ENCODE peak calls at places on chromosomes 6 and 20, in ten cellular contexts. J is breast epithelium, E is adrenal gland, V is IMR-90, X is tibial nerve, S is Peyer's patch, D is body of pancreas, W is HCT116, M is heart left ventricle, P is spleen. Z is an unnamed sample. For H3K4me1, the result is how much of the 10 kb centered on the place peaks cover.

GRCh38 chr6:39558079-39558478 is 167.1 kb downstream of the KIF6 start:
- DNase-seq in J (no peak), E (no peak), V (no peak), X (no peak), S (no peak), D (no peak), W (no peak), M (no peak), P (no peak), Z (no peak)

GRCh38 chr6:117555882-117556498 is 46.3 kb downstream of the GOPC start:
- DNase-seq in J (no peak), E (peak), V (peak), X (peak), S (peak), D (peak), W (no peak), M (peak), P (no peak), Z (peak)

GRCh38 chr20:58868795-58869194 is 16.3 kb downstream of the GNAS start:
- DNase-seq in J (no peak), E (peak), V (no peak), X (no peak), S (no peak), D (no peak), W (no peak), M (no peak), P (no peak), Z (peak)

GRCh38 chr20:15030826-15031225 is 693.4 kb upstream of the FLRT3 start:
- DNase-seq in J (no peak), E (no peak), V (no peak), X (no peak), S (no peak), D (no peak), W (no peak), M (no peak), P (no peak), Z (no peak)

GRCh38 chr20:33915726-33916331 is 77.9 kb upstream of the RALY start:
- DNase-seq in J (no peak), E (peak), V (no peak), X (peak), S (peak), D (peak), W (peak), M (peak), P (peak), Z (no peak)

GRCh38 chr20:1876217-1876921 is 18.8 kb upstream of the SIRPA start:
- DNase-seq in J (no peak), E (no peak), V (no peak), X (no peak), S (no peak), D (no peak), W (no peak), M (no peak), P (no peak), Z (peak)

GRCh38 chr6:133833905-133834304 is 55.0 kb upstream of the TCF21 start:
- DNase-seq in J (no peak), E (peak), V (no peak), X (no peak), S (no peak), D (no peak), W (no peak), M (no peak), P (no peak), Z (no peak)

GRCh38 chr20:44050925-44051660 is 135.9 kb downstream of the JPH2 start:
- DNase-seq in J (no peak), E (no peak), V (no peak), X (no peak), S (no peak), D (no peak), W (no peak), M (peak), P (peak), Z (no peak)

GRCh38 chr6:34941421-34941820 is 52.4 kb downstream of the ANKS1A start:
- DNase-seq in J (no peak), E (no peak), V (no peak), X (no peak), S (no peak), D (no peak), W (no peak), M (no peak), P (no peak), Z (no peak)

GRCh38 chr6:43971776-43972126 is 155.5 kb downstream of the MRPL14 start:
- DNase-seq in J (no peak), E (no peak), V (no peak), X (no peak), S (no peak), D (no peak), W (no peak), M (no peak), P (no peak), Z (no peak)

GRCh38 chr6:24689964-24690363 is 23.1 kb downstream of the ACOT13 start:
- DNase-seq in J (no peak), E (no peak), V (no peak), X (no peak), S (no peak), D (no peak), W (no peak), M (no peak), P (no peak), Z (no peak)

GRCh38 chr20:63750807-63751470 is 11.4 kb downstream of the SLC2A4RG start:
- DNase-seq in J (no peak), E (no peak), V (no peak), X (no peak), S (peak), D (no peak), W (no peak), M (no peak), P (peak), Z (no peak)

GRCh38 chr6:104711371-104711770 is 148.3 kb downstream of the HACE1 start:
- DNase-seq in J (no peak), E (no peak), V (peak), X (no peak), S (no peak), D (no peak), W (no peak), M (no peak), P (no peak), Z (no peak)

GRCh38 chr6:138086573-138087196 is 20.5 kb downstream of the PERP start:
- DNase-seq in J (no peak), E (no peak), V (peak), X (no peak), S (no peak), D (peak), W (peak), M (no peak), P (no peak), Z (no peak)

GRCh38 chr6:137799950-137800568 is 67.0 kb upstream of the TNFAIP3 start:
- DNase-seq in J (no peak), E (peak), V (peak), X (peak), S (peak), D (peak), W (peak), M (peak), P (no peak), Z (peak)

GRCh38 chr20:50731930-50732690 is 730 bp downstream of the PARD6B start:
- DNase-seq in J (no peak), E (no peak), V (no peak), X (no peak), S (no peak), D (no peak), W (no peak), M (no peak), P (no peak), Z (no peak)

GRCh38 chr6:13848553-13849150 is 34.3 kb upstream of the MCUR1 start:
- DNase-seq in J (no peak), E (no peak), V (peak), X (no peak), S (no peak), D (no peak), W (no peak), M (no peak), P (no peak), Z (no peak)

GRCh38 chr20:4242376-4242775 is 227.0 kb upstream of the RNF24 start:
- DNase-seq in J (no peak), E (no peak), V (no peak), X (no peak), S (no peak), D (no peak), W (no peak), M (no peak), P (no peak), Z (no peak)

DNA sequence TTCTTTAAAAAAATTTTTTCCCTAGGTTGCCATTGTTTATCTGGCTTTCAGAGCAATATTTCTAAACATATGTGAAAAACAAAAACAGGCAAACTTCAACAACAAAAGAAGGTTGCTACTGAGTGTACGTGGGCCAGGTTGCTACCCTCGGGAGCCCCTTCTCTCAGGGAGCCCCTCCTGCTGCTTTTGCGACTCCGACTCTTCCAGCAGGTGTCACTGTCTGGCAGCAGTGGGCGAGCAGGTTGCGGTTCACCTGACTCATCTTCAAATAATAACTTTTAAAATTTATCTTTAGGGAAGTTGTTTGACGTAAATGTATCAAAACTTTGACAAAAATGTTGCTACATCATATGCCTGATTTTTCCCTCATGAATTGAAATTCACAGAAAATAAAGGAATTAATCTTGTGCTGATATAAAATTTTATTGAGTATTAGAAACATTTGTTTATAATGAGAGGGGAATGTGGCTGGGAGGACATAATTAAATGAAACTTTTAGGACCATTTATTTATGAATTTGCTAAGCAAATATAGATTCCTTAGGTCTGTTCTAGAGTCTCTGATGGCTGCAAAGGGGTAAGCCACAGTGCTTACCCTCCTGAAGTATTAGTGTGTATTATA is 138.8 kb downstream of the HIVEP1 start:
- DNase-seq in J (no peak), E (no peak), V (no peak), X (no peak), S (no peak), D (peak), W (peak), M (no peak), P (peak), Z (peak)
- TF ChIP-seq CTCF in J (peak), E (peak), V (peak), X (no peak), S (peak), D (peak), W (peak), M (no peak), P (no peak), Z (peak)

GRCh38 chr6:158328446-158328845 is 16.2 kb downstream of the TULP4 start:
- DNase-seq in J (no peak), E (no peak), V (no peak), X (no peak), S (no peak), D (peak), W (no peak), M (no peak), P (no peak), Z (no peak)
- H3K4me1 ChIP-seq in J (under half), E (under half), V (under half), X (under half), S (under half), D (under half), W (under half), M (under half), P (under half), Z (under half)

GRCh38 chr6:89866024-89866678 is 28.1 kb upstream of the GJA10 start:
- DNase-seq in J (no peak), E (no peak), V (no peak), X (no peak), S (no peak), D (no peak), W (no peak), M (no peak), P (no peak), Z (no peak)

GRCh38 chr6:89859744-89860143 is 30.1 kb downstream of the CASP8AP2 start:
- DNase-seq in J (no peak), E (no peak), V (no peak), X (no peak), S (no peak), D (no peak), W (no peak), M (no peak), P (no peak), Z (no peak)

GRCh38 chr6:89862281-89862680 is 32.0 kb upstream of the GJA10 start:
- DNase-seq in J (no peak), E (no peak), V (no peak), X (no peak), S (no peak), D (no peak), W (no peak), M (no peak), P (no peak), Z (no peak)

DNA sequence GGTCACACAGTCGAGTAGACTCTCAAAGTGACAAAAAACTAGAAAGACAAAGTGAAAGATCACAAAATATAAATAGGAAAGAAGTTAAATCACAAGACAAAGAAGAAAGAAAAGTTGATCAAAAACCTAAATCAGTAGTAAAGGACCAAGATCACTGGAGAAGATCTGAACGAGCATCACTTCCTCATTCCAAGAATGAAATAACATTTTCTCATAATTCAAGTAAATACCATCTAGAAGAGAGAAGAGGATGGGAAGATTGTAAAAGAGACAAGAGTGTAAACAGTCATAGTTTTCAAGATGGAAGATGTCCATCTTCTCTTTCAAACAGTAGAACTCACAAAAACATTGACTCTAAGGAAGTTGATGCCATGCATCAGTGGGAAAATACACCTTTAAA is 31.6 kb upstream of the GJA10 start:
- DNase-seq in J (no peak), E (no peak), V (no peak), X (no peak), S (no peak), D (no peak), W (no peak), M (no peak), P (no peak), Z (no peak)
- TF ChIP-seq POLR2A in J (no peak), E (no peak), V (no peak), X (no peak), S (no peak), D (no peak), W (no peak), M (no peak), P (no peak), Z (no peak)

GRCh38 chr6:85593438-85594196 is at the start of gene SNX14:
- DNase-seq in J (peak), E (peak), V (peak), X (peak), S (peak), D (peak), W (peak), M (peak), P (peak), Z (peak)
- TF ChIP-seq CTCF in J (no peak), E (no peak), V (peak), X (no peak), S (no peak), D (no peak), W (no peak), M (no peak), P (peak), Z (peak)

DNA sequence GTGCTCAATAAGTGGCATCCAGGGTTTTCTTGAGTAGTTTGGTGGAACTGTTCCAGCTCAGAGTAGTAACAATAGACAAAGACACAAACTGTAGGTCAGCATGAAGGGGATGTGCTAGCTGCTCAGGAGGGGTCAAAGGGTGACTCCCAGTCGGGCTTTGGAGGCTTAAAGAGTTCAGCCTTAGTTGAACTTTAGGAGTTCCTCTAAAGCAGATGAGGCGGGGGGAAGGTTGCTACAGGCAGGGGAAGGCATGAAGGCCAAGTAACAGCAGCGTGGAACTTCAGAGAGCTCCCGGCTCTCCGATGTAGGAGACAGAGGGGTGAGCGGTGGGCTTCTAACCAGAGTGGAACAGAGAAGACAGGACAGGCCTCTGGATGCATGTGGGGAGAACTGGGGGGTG is 115.5 kb upstream of the CD93 start:
- DNase-seq in J (no peak), E (no peak), V (no peak), X (no peak), S (no peak), D (no peak), W (no peak), M (no peak), P (no peak), Z (no peak)
- H3K4me1 ChIP-seq in J (under half), E (under half), V (under half), X (under half), S (under half), D (under half), W (under half), M (under half), P (under half), Z (under half)

GRCh38 chr20:57451759-57452661 is 60.8 kb downstream of the RBM38 start:
- DNase-seq in J (no peak), E (no peak), V (no peak), X (no peak), S (peak), D (no peak), W (no peak), M (no peak), P (peak), Z (no peak)

GRCh38 chr20:57449398-57450354 is 58.5 kb downstream of the RBM38 start:
- DNase-seq in J (no peak), E (no peak), V (no peak), X (no peak), S (no peak), D (no peak), W (no peak), M (no peak), P (peak), Z (no peak)

GRCh38 chr20:57450419-57450818 is 59.2 kb downstream of the RBM38 start:
- DNase-seq in J (no peak), E (peak), V (peak), X (peak), S (peak), D (peak), W (no peak), M (peak), P (peak), Z (no peak)

GRCh38 chr20:57450931-57451330 is 59.7 kb downstream of the RBM38 start:
- DNase-seq in J (no peak), E (no peak), V (no peak), X (no peak), S (peak), D (no peak), W (no peak), M (no peak), P (peak), Z (no peak)

GRCh38 chr20:57451356-57451755 is 60.2 kb downstream of the RBM38 start:
- DNase-seq in J (no peak), E (no peak), V (no peak), X (no peak), S (no peak), D (no peak), W (no peak), M (no peak), P (peak), Z (no peak)
- TF ChIP-seq POLR2A in J (no peak), E (no peak), V (no peak), X (no peak), S (no peak), D (no peak), W (no peak), M (no peak), P (no peak), Z (no peak)

GRCh38 chr6:7216941-7217621 is 95.9 kb downstream of the SSR1 start:
- DNase-seq in J (no peak), E (peak), V (no peak), X (no peak), S (no peak), D (no peak), W (no peak), M (peak), P (no peak), Z (peak)
- TF ChIP-seq CTCF in J (no peak), E (no peak), V (no peak), X (no peak), S (no peak), D (no peak), W (no peak), M (no peak), P (no peak), Z (no peak)